ENCODE peak calls at places on chromosomes 13 and 19, in six cellular contexts. D is amniotic stem cell, X is BE2C, K is NCI-H187 treated with DMSO at 0.1 percent for 48 hours, Z is OCI-LY7, O is NCI-H2107. Y is an unnamed sample.

GRCh38 chr19:55385749-55386514 is at the start of gene RPL28:
- DNase-seq in D (peak), X (peak), K (peak), Z (peak), O (peak), Y (peak)

GRCh38 chr13:37918116-37919100 is 48.8 kb upstream of the TRPC4 start:
- DNase-seq in D (no peak), X (no peak), K (no peak), Z (no peak), O (no peak), Y (no peak)

GRCh38 chr13:93430346-93430745 is 203.7 kb downstream of the GPC6 start:
- DNase-seq in D (no peak), X (no peak), K (no peak), Z (no peak), O (no peak), Y (no peak)

GRCh38 chr19:18284710-18285430 is 3.4 kb upstream of the JUND start:
- DNase-seq in D (no peak), X (no peak), K (no peak), Z (no peak), O (no peak), Y (no peak)

GRCh38 chr13:30847697-30848307 is 58.3 kb upstream of the MEDAG start:
- DNase-seq in D (peak), X (no peak), K (no peak), Z (no peak), O (no peak), Y (peak)

GRCh38 chr19:55179570-55180484 is at the start of gene SYT5:
- DNase-seq in D (no peak), X (peak), K (no peak), Z (peak), O (no peak), Y (peak)

GRCh38 chr13:19059016-19059780 is 122.4 kb downstream of the TUBA3C start:
- DNase-seq in D (no peak), X (no peak), K (no peak), Z (no peak), O (no peak), Y (no peak)

GRCh38 chr13:60627071-60627686 is 230.2 kb downstream of the TDRD3 start:
- DNase-seq in D (no peak), X (peak), K (no peak), Z (peak), O (peak), Y (peak)

GRCh38 chr19:55552206-55552605 is 6.9 kb upstream of the SBK3 start:
- DNase-seq in D (no peak), X (no peak), K (no peak), Z (no peak), O (no peak), Y (no peak)

GRCh38 chr13:20090349-20090748 is 70.5 kb downstream of the GJA3 start:
- DNase-seq in D (no peak), X (no peak), K (no peak), Z (no peak), O (no peak), Y (no peak)

GRCh38 chr13:51331354-51331861 is 8.1 kb upstream of the SERPINE3 start:
- DNase-seq in D (no peak), X (no peak), K (no peak), Z (no peak), O (no peak), Y (no peak)

GRCh38 chr13:33174980-33175379 is 110.6 kb downstream of the STARD13 start:
- DNase-seq in D (no peak), X (no peak), K (no peak), Z (no peak), O (no peak), Y (no peak)

GRCh38 chr19:28963481-28964245 is 249.3 kb downstream of the UQCRFS1 start:
- DNase-seq in D (no peak), X (no peak), K (no peak), Z (no peak), O (no peak), Y (no peak)